ENCODE peak calls at places on chromosomes 6 and 20, in eight cellular contexts. One of them, this sample, is unnamed.

GRCh38 chr6:100504786-100505737 is 40.3 kb upstream of the SIM1 start:
- DNase-seq in NCI-H1417: no peak
- DNase-seq in stimulated activated CD8-positive, alpha-beta memory T cell treated with anti-CD3 and anti-CD28 coated beads, Interleukin-7, amount 100 ng/mL, for 48 hours: no peak
- DNase-seq in effector CD4-positive, alpha-beta T cell: no peak
- DNase-seq in CD4-positive, alpha-beta memory T cell: no peak
- DNase-seq in HTR-8/SVneo: peak; percentile 40
- DNase-seq in LoVo: no peak
- DNase-seq in mesothelial cell of epicardium: no peak
- DNase-seq in this sample: no peak

GRCh38 chr6:41638002-41638800 is at the start of gene MDFI:
- DNase-seq in stimulated activated CD8-positive, alpha-beta memory T cell treated with anti-CD3 and anti-CD28 coated beads, Interleukin-7, amount 100 ng/mL, for 48 hours: no peak
- DNase-seq in NCI-H1417: peak; percentile 55
- DNase-seq in mesothelial cell of epicardium: peak; percentile 72
- DNase-seq in LoVo: no peak
- DNase-seq in CD4-positive, alpha-beta memory T cell: no peak
- DNase-seq in HTR-8/SVneo: peak; percentile 33
- DNase-seq in effector CD4-positive, alpha-beta T cell: no peak
- DNase-seq in this sample: no peak

GRCh38 chr6:19472168-19472567 is 365.0 kb upstream of the ID4 start:
- DNase-seq in HTR-8/SVneo: peak; percentile 46
- DNase-seq in mesothelial cell of epicardium: no peak
- DNase-seq in CD4-positive, alpha-beta memory T cell: no peak
- DNase-seq in effector CD4-positive, alpha-beta T cell: no peak
- DNase-seq in NCI-H1417: no peak
- DNase-seq in LoVo: peak; percentile 4
- DNase-seq in stimulated activated CD8-positive, alpha-beta memory T cell treated with anti-CD3 and anti-CD28 coated beads, Interleukin-7, amount 100 ng/mL, for 48 hours: no peak
- DNase-seq in this sample: no peak

GRCh38 chr20:24828992-24829648 is 119.9 kb upstream of the CST7 start:
- DNase-seq in HTR-8/SVneo: no peak
- DNase-seq in LoVo: no peak
- DNase-seq in stimulated activated CD8-positive, alpha-beta memory T cell treated with anti-CD3 and anti-CD28 coated beads, Interleukin-7, amount 100 ng/mL, for 48 hours: no peak
- DNase-seq in NCI-H1417: no peak
- DNase-seq in mesothelial cell of epicardium: no peak
- DNase-seq in effector CD4-positive, alpha-beta T cell: no peak
- DNase-seq in CD4-positive, alpha-beta memory T cell: no peak
- DNase-seq in this sample: no peak

GRCh38 chr20:41747226-41747625 is 129.0 kb upstream of the CHD6 start:
- DNase-seq in CD4-positive, alpha-beta memory T cell: no peak
- DNase-seq in NCI-H1417: no peak
- DNase-seq in effector CD4-positive, alpha-beta T cell: no peak
- DNase-seq in mesothelial cell of epicardium: no peak
- DNase-seq in HTR-8/SVneo: no peak
- DNase-seq in LoVo: no peak
- DNase-seq in stimulated activated CD8-positive, alpha-beta memory T cell treated with anti-CD3 and anti-CD28 coated beads, Interleukin-7, amount 100 ng/mL, for 48 hours: no peak
- DNase-seq in this sample: no peak

GRCh38 chr20:48102821-48103635 is 317.7 kb upstream of the SULF2 start:
- DNase-seq in CD4-positive, alpha-beta memory T cell: no peak
- DNase-seq in effector CD4-positive, alpha-beta T cell: no peak
- DNase-seq in HTR-8/SVneo: no peak
- DNase-seq in stimulated activated CD8-positive, alpha-beta memory T cell treated with anti-CD3 and anti-CD28 coated beads, Interleukin-7, amount 100 ng/mL, for 48 hours: no peak
- DNase-seq in LoVo: no peak
- DNase-seq in NCI-H1417: no peak
- DNase-seq in mesothelial cell of epicardium: no peak
- DNase-seq in this sample: no peak

GRCh38 chr6:108946695-108947094 is 98.5 kb downstream of the ARMC2 start:
- DNase-seq in effector CD4-positive, alpha-beta T cell: no peak
- DNase-seq in NCI-H1417: no peak
- DNase-seq in stimulated activated CD8-positive, alpha-beta memory T cell treated with anti-CD3 and anti-CD28 coated beads, Interleukin-7, amount 100 ng/mL, for 48 hours: no peak
- DNase-seq in CD4-positive, alpha-beta memory T cell: no peak
- DNase-seq in LoVo: no peak
- DNase-seq in HTR-8/SVneo: no peak
- DNase-seq in mesothelial cell of epicardium: no peak
- DNase-seq in this sample: no peak

GRCh38 chr6:729646-730320 is 36.8 kb upstream of the EXOC2 start:
- DNase-seq in NCI-H1417: no peak
- DNase-seq in stimulated activated CD8-positive, alpha-beta memory T cell treated with anti-CD3 and anti-CD28 coated beads, Interleukin-7, amount 100 ng/mL, for 48 hours: no peak
- DNase-seq in effector CD4-positive, alpha-beta T cell: no peak
- DNase-seq in LoVo: no peak
- DNase-seq in mesothelial cell of epicardium: no peak
- DNase-seq in HTR-8/SVneo: no peak
- DNase-seq in CD4-positive, alpha-beta memory T cell: no peak
- DNase-seq in this sample: no peak

GRCh38 chr20:50413088-50413500 is 97.1 kb upstream of the PTPN1 start:
- DNase-seq in effector CD4-positive, alpha-beta T cell: no peak
- DNase-seq in stimulated activated CD8-positive, alpha-beta memory T cell treated with anti-CD3 and anti-CD28 coated beads, Interleukin-7, amount 100 ng/mL, for 48 hours: no peak
- DNase-seq in HTR-8/SVneo: no peak
- DNase-seq in LoVo: no peak
- DNase-seq in NCI-H1417: no peak
- DNase-seq in CD4-positive, alpha-beta memory T cell: no peak
- DNase-seq in mesothelial cell of epicardium: no peak
- DNase-seq in this sample: peak; percentile 44

GRCh38 chr20:50330504-50331313 is 140.1 kb downstream of the CEBPB start:
- DNase-seq in HTR-8/SVneo: no peak
- DNase-seq in LoVo: no peak
- DNase-seq in NCI-H1417: no peak
- DNase-seq in stimulated activated CD8-positive, alpha-beta memory T cell treated with anti-CD3 and anti-CD28 coated beads, Interleukin-7, amount 100 ng/mL, for 48 hours: no peak
- DNase-seq in effector CD4-positive, alpha-beta T cell: no peak
- DNase-seq in mesothelial cell of epicardium: no peak
- DNase-seq in CD4-positive, alpha-beta memory T cell: no peak
- DNase-seq in this sample: no peak

GRCh38 chr6:25389501-25389900 is 110.3 kb downstream of the CARMIL1 start:
- DNase-seq in CD4-positive, alpha-beta memory T cell: no peak
- DNase-seq in stimulated activated CD8-positive, alpha-beta memory T cell treated with anti-CD3 and anti-CD28 coated beads, Interleukin-7, amount 100 ng/mL, for 48 hours: no peak
- DNase-seq in effector CD4-positive, alpha-beta T cell: no peak
- DNase-seq in mesothelial cell of epicardium: no peak
- DNase-seq in NCI-H1417: peak; percentile 13
- DNase-seq in HTR-8/SVneo: no peak
- DNase-seq in LoVo: no peak
- DNase-seq in this sample: no peak